ENCODE peak calls at places on chromosomes 13 and 19, in six cellular contexts. Z, Q, H, O, G and J are unnamed samples.

GRCh38 chr19:42343344-42344110 is 18.1 kb downstream of the MEGF8 start:
- DNase-seq in Q (no peak), O (no peak), Z (peak), H (no peak), G (no peak), J (no peak)

GRCh38 chr13:98847780-98848179 is 95.3 kb upstream of the SLC15A1 start:
- DNase-seq in Z (peak), H (no peak), Q (no peak), O (no peak), G (no peak), J (no peak)

GRCh38 chr19:7658219-7658686 is 10.6 kb upstream of the RETN start:
- DNase-seq in Z (peak), Q (no peak), G (no peak), H (no peak), O (peak), J (no peak)

GRCh38 chr19:31054430-31054829 is 294.8 kb downstream of the TSHZ3 start:
- DNase-seq in H (no peak), Q (peak), Z (peak), O (no peak), G (no peak), J (peak)

GRCh38 chr19:28966737-28967401 is 246.1 kb downstream of the UQCRFS1 start:
- DNase-seq in G (no peak), Z (no peak), O (no peak), H (no peak), Q (no peak), J (no peak)

GRCh38 chr13:112253631-112254030 is 122.5 kb upstream of the SPACA7 start:
- DNase-seq in Z (no peak), Q (no peak), H (no peak), G (no peak), O (no peak), J (no peak)

GRCh38 chr19:20858861-20859260 is 64.2 kb upstream of the ZNF85 start:
- DNase-seq in H (no peak), Z (peak), O (no peak), Q (no peak), G (no peak), J (no peak)

GRCh38 chr13:80297094-80297493 is 43.8 kb downstream of the SPRY2 start:
- DNase-seq in H (no peak), Q (peak), Z (peak), O (no peak), G (no peak), J (no peak)

GRCh38 chr19:28239270-28239669 is 973.7 kb downstream of the UQCRFS1 start:
- DNase-seq in O (no peak), H (no peak), G (no peak), Z (peak), Q (no peak), J (no peak)

GRCh38 chr13:23510979-23511735 is 59.1 kb upstream of the TNFRSF19 start:
- DNase-seq in G (no peak), Z (peak), Q (no peak), O (no peak), H (no peak), J (no peak)

GRCh38 chr19:43305642-43306041 is 36.3 kb upstream of the PSG9 start:
- DNase-seq in H (no peak), Z (peak), O (no peak), Q (no peak), G (no peak), J (no peak)

GRCh38 chr19:54532528-54532927 is 29.9 kb downstream of the LAIR2 start:
- DNase-seq in O (no peak), G (no peak), Z (no peak), Q (no peak), H (no peak), J (no peak)

GRCh38 chr13:111216166-111216960 is 101.3 kb downstream of the ARHGEF7 start:
- DNase-seq in Z (peak), Q (peak), O (peak), G (peak), H (peak), J (no peak)

GRCh38 chr19:54654447-54655321 is 8.1 kb upstream of the LILRB4 start:
- DNase-seq in H (no peak), Q (no peak), Z (peak), G (no peak), O (no peak), J (no peak)

GRCh38 chr19:7868326-7868670 is 5.9 kb downstream of the PRR36 start:
- DNase-seq in Q (peak), H (peak), O (no peak), G (no peak), Z (peak), J (no peak)

GRCh38 chr13:28741080-28741479 is 22.3 kb upstream of the SLC46A3 start:
- DNase-seq in G (no peak), H (no peak), Z (no peak), Q (no peak), O (no peak), J (no peak)

GRCh38 chr19:46495789-46496099 is at the start of gene PNMA8B:
- DNase-seq in G (peak), Z (peak), H (peak), O (peak), Q (no peak), J (no peak)

GRCh38 chr19:36605101-36605838 is at the start of gene ZNF382:
- DNase-seq in H (peak), O (peak), G (peak), Q (peak), Z (peak), J (no peak)

GRCh38 chr19:7475665-7476064 is 13.2 kb downstream of the PEX11G start:
- DNase-seq in H (no peak), Z (no peak), Q (no peak), O (no peak), G (no peak), J (no peak)

GRCh38 chr19:6886272-6886671 is 1.1 kb upstream of the ADGRE1 start:
- DNase-seq in Q (no peak), Z (no peak), H (no peak), O (no peak), G (no peak), J (no peak)

GRCh38 chr19:56838930-56839664 is 1.4 kb downstream of the PEG3 start:
- DNase-seq in Q (peak), H (peak), Z (no peak), O (peak), G (peak), J (no peak)

GRCh38 chr13:112943309-112944125 is 25.5 kb upstream of the MCF2L start:
- DNase-seq in H (peak), O (no peak), G (peak), Q (peak), Z (peak), J (no peak)

GRCh38 chr19:6459356-6460098 is at the start of gene SLC25A23:
- DNase-seq in Z (peak), O (peak), H (peak), G (peak), Q (peak), J (peak)

GRCh38 chr19:54459282-54460229 is 4.0 kb downstream of the LENG9 start:
- DNase-seq in Q (no peak), G (peak), H (peak), Z (no peak), O (no peak), J (no peak)

GRCh38 chr19:57771417-57771816 is 1.9 kb downstream of the ZNF586 start:
- DNase-seq in Q (no peak), G (no peak), O (no peak), Z (no peak), H (no peak), J (no peak)

GRCh38 chr13:107138987-107139386 is 571.0 kb upstream of the ARGLU1 start:
- DNase-seq in Z (no peak), H (no peak), Q (no peak), O (no peak), G (no peak), J (no peak)

GRCh38 chr19:17616961-17617806 is 61.7 kb downstream of the COLGALT1 start:
- DNase-seq in G (no peak), O (no peak), H (no peak), Z (peak), Q (no peak), J (peak)

GRCh38 chr19:8161135-8161646 is 11.8 kb upstream of the FBN3 start:
- DNase-seq in O (no peak), Z (peak), Q (peak), G (no peak), H (no peak), J (no peak)

GRCh38 chr19:53977429-53977990 is 13.9 kb upstream of the CACNG6 start:
- DNase-seq in G (peak), Q (peak), H (peak), O (peak), Z (peak), J (peak)

DNA sequence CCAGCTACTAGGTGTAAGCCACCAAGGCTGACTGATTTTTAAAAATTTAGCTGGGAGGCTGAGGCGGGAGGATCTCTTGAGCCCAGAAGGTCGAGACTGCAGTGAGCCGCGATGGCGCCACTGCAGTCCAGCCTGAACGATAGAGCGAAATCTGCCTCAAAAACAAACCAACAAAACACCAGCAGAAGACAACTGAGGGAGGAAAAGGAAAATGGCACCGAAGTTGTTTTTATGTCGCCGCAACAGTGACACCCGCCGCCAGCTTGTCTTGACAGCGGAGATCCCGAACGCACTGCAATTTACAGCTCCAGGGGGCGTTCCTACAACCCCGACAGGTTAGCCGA is 298 bp upstream of the FAM98C start:
- DNase-seq in O (no peak), H (no peak), Z (no peak), G (no peak), Q (no peak), J (no peak)
- H3K27ac ChIP-seq in O (peak), H (no peak), Z (no peak), G (peak), Q (no peak), J (no peak)

GRCh38 chr13:33195693-33196464 is 89.7 kb downstream of the STARD13 start:
- DNase-seq in Q (no peak), G (no peak), H (no peak), Z (no peak), O (no peak), J (no peak)
- H3K27ac ChIP-seq in Q (no peak), G (no peak), H (no peak), Z (no peak), O (no peak), J (peak)

GRCh38 chr13:40047322-40047771 is 391.9 kb downstream of the COG6 start:
- DNase-seq in Q (no peak), H (no peak), G (no peak), Z (no peak), O (no peak), J (no peak)
- H3K27ac ChIP-seq in Q (no peak), H (no peak), G (no peak), Z (no peak), O (no peak), J (no peak)

DNA sequence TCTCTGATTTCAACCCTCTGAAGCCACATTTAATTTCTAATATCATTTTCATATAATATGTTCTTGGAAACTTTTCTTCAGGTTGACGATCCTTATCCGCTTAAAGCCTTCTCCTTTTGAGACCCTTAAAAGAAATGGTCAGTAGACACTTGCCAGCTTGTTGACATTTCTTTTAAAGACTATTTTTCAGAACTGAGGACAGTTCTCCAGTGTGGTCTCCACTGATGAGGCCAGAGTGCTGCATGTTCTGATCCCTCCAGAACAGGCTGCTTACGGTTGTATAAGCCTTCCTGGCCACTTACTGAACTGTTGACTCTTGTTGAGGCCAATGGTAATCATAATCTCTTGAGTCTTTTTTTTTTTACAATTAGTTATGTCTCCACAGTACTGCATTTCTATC is 477.3 kb downstream of the FGF9 start:
- DNase-seq in Q (no peak), O (no peak), Z (no peak), G (no peak), H (no peak), J (no peak)
- H3K27ac ChIP-seq in Q (no peak), O (no peak), Z (no peak), G (no peak), H (no peak), J (no peak)

DNA sequence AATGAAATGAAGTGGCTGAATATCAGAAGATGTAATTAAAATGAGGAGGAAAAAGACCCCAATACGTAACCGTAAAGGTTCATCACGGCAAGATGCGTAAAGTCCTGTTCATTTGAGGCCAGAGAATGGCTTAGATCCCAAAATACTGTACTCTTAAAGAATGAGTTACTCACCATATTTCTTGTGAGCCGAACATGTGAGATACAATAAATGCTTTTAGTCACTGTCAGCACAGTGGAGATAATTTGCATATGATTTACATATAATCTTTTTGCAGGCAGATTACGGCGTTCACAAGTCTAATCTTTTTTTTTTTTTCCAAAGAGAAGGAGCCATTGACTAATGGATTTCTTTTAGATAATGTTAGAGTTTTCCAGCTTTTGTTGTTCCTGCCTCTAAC is 28.4 kb downstream of the AMER2 start:
- DNase-seq in H (no peak), Q (no peak), Z (no peak), O (no peak), G (no peak), J (no peak)
- H3K27ac ChIP-seq in H (no peak), Q (no peak), Z (no peak), O (no peak), G (no peak), J (no peak)

GRCh38 chr13:30610311-30610710 is 7.4 kb upstream of the USPL1 start:
- DNase-seq in O (no peak), G (no peak), H (no peak), Q (no peak), Z (no peak), J (no peak)

GRCh38 chr13:30607908-30608307 is 9.8 kb upstream of the USPL1 start:
- DNase-seq in Z (no peak), O (no peak), G (no peak), Q (peak), H (no peak), J (no peak)

GRCh38 chr13:30605052-30605451 is 12.7 kb upstream of the USPL1 start:
- DNase-seq in H (no peak), Z (no peak), O (no peak), G (no peak), Q (peak), J (no peak)

DNA sequence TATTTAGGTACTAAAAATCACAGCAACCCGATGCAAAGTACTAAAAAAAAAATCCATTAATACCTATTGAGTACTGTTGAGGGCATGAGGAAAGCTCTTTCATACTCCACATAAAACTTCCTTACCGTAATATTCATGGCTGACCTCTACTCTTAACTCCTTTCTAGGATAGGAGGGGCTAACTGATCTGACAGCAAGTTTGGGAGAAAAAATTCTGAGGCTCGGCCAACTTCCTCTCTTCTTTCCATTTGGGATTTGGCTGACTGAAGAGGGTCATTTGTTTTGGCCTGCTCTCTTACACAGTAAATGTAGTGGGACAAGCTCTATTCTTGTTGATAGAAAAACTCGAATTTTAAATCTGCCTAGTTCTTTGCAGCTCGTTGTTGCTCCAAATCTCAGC is 9.4 kb upstream of the USPL1 start:
- DNase-seq in Q (no peak), O (no peak), G (no peak), H (no peak), Z (no peak), J (no peak)
- H3K27ac ChIP-seq in Q (no peak), O (no peak), G (no peak), H (no peak), Z (no peak), J (no peak)